ENCODE peak calls at places on chromosomes 11 and 22, in four cellular contexts. D is RWPE2, A is NCI-H1105 treated with DMSO at 0.1 percent for 48 hours, Y is endothelial cell of umbilical vein. K is an unnamed sample.

GRCh38 chr11:8369592-8370205 is 106.0 kb upstream of the LMO1 start:
- DNase-seq in D (peak), A (no peak), Y (no peak), K (no peak)

GRCh38 chr11:2769779-2770555 is 70.2 kb upstream of the KCNQ1OT1 start:
- DNase-seq in D (peak), A (no peak), Y (no peak), K (no peak)

GRCh38 chr22:35601743-35602633 is 15.1 kb downstream of the MB start:
- DNase-seq in D (peak), A (no peak), Y (no peak), K (no peak)

GRCh38 chr11:73651661-73652045 is 5.3 kb downstream of the PLEKHB1 start:
- DNase-seq in D (no peak), A (no peak), Y (no peak), K (no peak)

GRCh38 chr22:17734197-17734596 is 40.1 kb downstream of the BID start:
- DNase-seq in D (peak), A (no peak), Y (peak), K (no peak)

GRCh38 chr11:64237484-64237951 is 3.1 kb downstream of the VEGFB start:
- DNase-seq in D (peak), A (peak), Y (no peak), K (no peak)

GRCh38 chr22:17087176-17088131 is 2.7 kb downstream of the IL17RA start:
- DNase-seq in D (peak), A (no peak), Y (no peak), K (no peak)

GRCh38 chr22:26404851-26405357 is 24.2 kb upstream of the ASPHD2 start:
- DNase-seq in D (no peak), A (no peak), Y (no peak), K (no peak)

GRCh38 chr22:22407061-22407460 is 101.5 kb downstream of the ZNF280B start:
- DNase-seq in D (no peak), A (no peak), Y (no peak), K (no peak)

GRCh38 chr11:11843233-11843632 is 1.5 kb downstream of the USP47 start:
- DNase-seq in D (no peak), A (peak), Y (peak), K (no peak)

GRCh38 chr22:29457730-29458129 is 19.3 kb downstream of the RFPL1 start:
- DNase-seq in D (no peak), A (peak), Y (peak), K (no peak)

GRCh38 chr11:107988397-107989158 is 20.1 kb upstream of the CUL5 start:
- DNase-seq in D (no peak), A (no peak), Y (no peak), K (no peak)

GRCh38 chr22:36457688-36458450 is 23.6 kb downstream of the TXN2 start:
- DNase-seq in D (no peak), A (no peak), Y (no peak), K (no peak)

GRCh38 chr11:61914471-61915171 is 2.7 kb downstream of the RAB3IL1 start:
- DNase-seq in D (no peak), A (no peak), Y (no peak), K (no peak)

GRCh38 chr11:97883086-97883485 is 1137.7 kb upstream of the CNTN5 start:
- DNase-seq in D (no peak), A (no peak), Y (peak), K (peak)

GRCh38 chr11:24965780-24966179 is 468.9 kb downstream of the LUZP2 start:
- DNase-seq in D (no peak), A (no peak), Y (no peak), K (no peak)

K was measured in pulmonary artery endothelial cell.